ENCODE peak calls at places on chromosomes 4 and X, in five cellular contexts. J is breast epithelium, H is tibial nerve, I is choroid plexus epithelial cell, M is activated T-helper 1 cell treated with Interleukin-2 at 50 U/mL for 16 hours. R is an unnamed sample.

GRCh38 chrX:52262195-52262546 is 77.5 kb downstream of the MAGED4 start:
- DNase-seq in J (no peak), H (no peak), I (no peak), M (no peak), R (no peak)

GRCh38 chr4:120331486-120332281 is 265.0 kb upstream of the MAD2L1 start:
- DNase-seq in J (no peak), H (no peak), I (no peak), M (no peak), R (no peak)

GRCh38 chrX:2498781-2499302 is 1.9 kb downstream of the DHRSX start:
- DNase-seq in J (no peak), H (no peak), I (peak), M (no peak), R (peak)

GRCh38 chr4:139686130-139686529 is 20.5 kb downstream of the MGST2 start:
- DNase-seq in J (no peak), H (no peak), I (no peak), M (no peak), R (no peak)

GRCh38 chr4:168880087-168880675 is 129.9 kb downstream of the CBR4 start:
- DNase-seq in J (no peak), H (no peak), I (no peak), M (no peak), R (no peak)

GRCh38 chr4:110449947-110450346 is 26.0 kb upstream of the ENPEP start:
- DNase-seq in J (no peak), H (no peak), I (no peak), M (no peak), R (no peak)

GRCh38 chr4:70670332-70671014 is 4.2 kb upstream of the JCHAIN start:
- DNase-seq in J (no peak), H (no peak), I (no peak), M (no peak), R (no peak)

GRCh38 chr4:167032876-167033275 is 201.4 kb downstream of the SPOCK3 start:
- DNase-seq in J (no peak), H (no peak), I (peak), M (no peak), R (no peak)

GRCh38 chrX:107117993-107118321 is 665 bp downstream of the RBM41 start:
- DNase-seq in J (no peak), H (no peak), I (peak), M (no peak), R (no peak)

GRCh38 chr4:14167876-14168510 is 540.5 kb upstream of the BOD1L1 start:
- DNase-seq in J (no peak), H (no peak), I (peak), M (no peak), R (no peak)

GRCh38 chr4:1974836-1975235 is 33.9 kb downstream of the NELFA start:
- DNase-seq in J (no peak), H (no peak), I (no peak), M (no peak), R (no peak)

GRCh38 chrX:137550561-137551305 is 15.2 kb upstream of the ZIC3 start:
- DNase-seq in J (no peak), H (no peak), I (no peak), M (no peak), R (no peak)

GRCh38 chr4:8699063-8699385 is 106.5 kb downstream of the CPZ start:
- DNase-seq in J (no peak), H (no peak), I (no peak), M (no peak), R (no peak)

GRCh38 chr4:39362827-39363226 is 3.3 kb downstream of the RFC1 start:
- DNase-seq in J (no peak), H (no peak), I (peak), M (no peak), R (no peak)

GRCh38 chrX:20263474-20263873 is 3.2 kb downstream of the RPS6KA3 start:
- DNase-seq in J (no peak), H (no peak), I (peak), M (no peak), R (peak)

GRCh38 chr4:61827907-61828328 is 627.8 kb downstream of the ADGRL3 start:
- DNase-seq in J (no peak), H (no peak), I (no peak), M (no peak), R (no peak)

GRCh38 chr4:119477412-119478053 is 151.1 kb downstream of the PDE5A start:
- DNase-seq in J (no peak), H (no peak), I (peak), M (no peak), R (no peak)

GRCh38 chr4:632926-633325 is 7.6 kb downstream of the PDE6B start:
- DNase-seq in J (no peak), H (no peak), I (no peak), M (no peak), R (no peak)

GRCh38 chr4:2954358-2955185 is 8.6 kb downstream of the NOP14 start:
- DNase-seq in J (no peak), H (no peak), I (no peak), M (no peak), R (no peak)

GRCh38 chr4:6425336-6425735 is 47.1 kb downstream of the PPP2R2C start:
- DNase-seq in J (no peak), H (no peak), I (no peak), M (no peak), R (no peak)

R was measured in brain microvascular endothelial cell.